ENCODE peak calls at places on chromosomes 11 and 22, in nine cellular contexts. C is activated T-cell treated with anti-CD3 and anti-CD28 coated beads, Interleukin-2, amount 50 U/mL, for 1 hour; P is endothelial cell of umbilical vein; L is astrocyte of the cerebellum; J is substantia nigra; Y is NCI-H1092; H is stimulated activated naive CD4-positive, alpha-beta T cell treated with Interleukin-2 at 50 U/mL for 16 hours; V is GM12865; N is right lobe of liver. I is an unnamed sample.

GRCh38 chr22:18031670-18032454 is 7.5 kb upstream of the MICAL3 start:
- DNase-seq in C (no peak), P (no peak), L (peak; percentile 78), J (no peak), Y (no peak), H (no peak), V (no peak), N (no peak), I (no peak)

GRCh38 chr11:2788751-2789140 is 89.0 kb upstream of the KCNQ1OT1 start:
- DNase-seq in C (peak; percentile 13), P (no peak), L (no peak), J (no peak), Y (no peak), H (no peak), V (no peak), N (no peak), I (no peak)

GRCh38 chr11:73907191-73907590 is 30.4 kb downstream of the PAAF1 start:
- DNase-seq in C (no peak), P (no peak), L (no peak), J (no peak), Y (no peak), H (peak; percentile 4), V (peak; percentile 1), N (no peak), I (no peak)

GRCh38 chr22:41128606-41129005 is 36.2 kb downstream of the EP300 start:
- DNase-seq in C (no peak), P (no peak), L (no peak), J (no peak), Y (no peak), H (no peak), V (no peak), N (no peak), I (no peak)

GRCh38 chr22:46674367-46674781 is 54.2 kb downstream of the GRAMD4 start:
- DNase-seq in C (peak; percentile 93), P (peak; percentile 36), L (no peak), J (peak; percentile 30), Y (no peak), H (peak; percentile 92), V (peak; percentile 41), N (no peak), I (no peak)

GRCh38 chr11:12723410-12724297 is 49.4 kb downstream of the TEAD1 start:
- DNase-seq in C (no peak), P (peak; percentile 39), L (no peak), J (no peak), Y (no peak), H (no peak), V (no peak), N (no peak), I (no peak)

GRCh38 chr11:66546368-66546965 is at the start of gene ACTN3:
- DNase-seq in C (no peak), P (no peak), L (no peak), J (no peak), Y (no peak), H (no peak), V (peak; percentile 32), N (no peak), I (no peak)

GRCh38 chr11:111123463-111124398 is 121.8 kb upstream of the POU2AF2 start:
- DNase-seq in C (no peak), P (no peak), L (no peak), J (no peak), Y (no peak), H (no peak), V (no peak), N (no peak), I (no peak)

GRCh38 chr11:120546312-120547205 is 35.0 kb downstream of the GRIK4 start:
- DNase-seq in C (no peak), P (peak; percentile 44), L (peak; percentile 91), J (no peak), Y (no peak), H (no peak), V (no peak), N (no peak), I (no peak)

GRCh38 chr11:114036156-114036811 is 23.2 kb upstream of the ZBTB16 start:
- DNase-seq in C (peak; percentile 66), P (peak; percentile 73), L (peak; percentile 29), J (peak; percentile 71), Y (peak; percentile 52), H (peak; percentile 41), V (peak; percentile 24), N (peak; percentile 87), I (no peak)

GRCh38 chr11:45930031-45930794 is 7.8 kb downstream of the LARGE2 start:
- DNase-seq in C (no peak), P (no peak), L (no peak), J (peak; percentile 50), Y (peak; percentile 83), H (no peak), V (peak; percentile 96), N (peak; percentile 60), I (peak; percentile 64)

GRCh38 chr11:41714101-41714500 is 254.6 kb upstream of the LRRC4C start:
- DNase-seq in C (no peak), P (no peak), L (peak; percentile 3), J (no peak), Y (no peak), H (no peak), V (no peak), N (no peak), I (no peak)

GRCh38 chr11:93525601-93526000 is 17.6 kb downstream of the SMCO4 start:
- DNase-seq in C (no peak), P (no peak), L (no peak), J (no peak), Y (no peak), H (no peak), V (peak; percentile 67), N (no peak), I (no peak)

GRCh38 chr11:62614275-62614674 is 1.2 kb downstream of the ROM1 start:
- DNase-seq in C (no peak), P (no peak), L (no peak), J (no peak), Y (no peak), H (peak; percentile 45), V (no peak), N (no peak), I (no peak)

GRCh38 chr11:133650082-133650481 is 117.8 kb upstream of the OPCML start:
- DNase-seq in C (no peak), P (no peak), L (no peak), J (no peak), Y (no peak), H (no peak), V (no peak), N (no peak), I (no peak)

GRCh38 chr22:38262051-38262795 is 10.6 kb downstream of the TMEM184B start:
- DNase-seq in C (peak; percentile 54), P (peak; percentile 29), L (no peak), J (peak; percentile 68), Y (peak; percentile 4), H (peak; percentile 37), V (peak; percentile 83), N (peak; percentile 76), I (no peak)

GRCh38 chr22:48477031-48477721 is 1350.5 kb downstream of the BRD1 start:
- DNase-seq in C (no peak), P (no peak), L (no peak), J (peak; percentile 62), Y (no peak), H (no peak), V (no peak), N (peak; percentile 75), I (no peak)

GRCh38 chr22:37054078-37054440 is 2.5 kb downstream of the KCTD17 start:
- DNase-seq in C (no peak), P (no peak), L (no peak), J (no peak), Y (no peak), H (no peak), V (no peak), N (peak; percentile 52), I (no peak)

GRCh38 chr22:44383652-44384562 is 71.2 kb upstream of the SHISAL1 start:
- DNase-seq in C (no peak), P (no peak), L (no peak), J (no peak), Y (no peak), H (no peak), V (no peak), N (peak; percentile 89), I (no peak)

GRCh38 chr22:23106906-23107367 is 34.9 kb downstream of the RSPH14 start:
- DNase-seq in C (no peak), P (no peak), L (no peak), J (no peak), Y (peak; percentile 59), H (no peak), V (no peak), N (no peak), I (no peak)

GRCh38 chr11:132590554-132590953 is 941.7 kb downstream of the OPCML start:
- DNase-seq in C (no peak), P (no peak), L (no peak), J (no peak), Y (no peak), H (no peak), V (no peak), N (no peak), I (no peak)

GRCh38 chr11:10460611-10461275 is 5.7 kb downstream of the AMPD3 start:
- DNase-seq in C (no peak), P (no peak), L (no peak), J (no peak), Y (no peak), H (no peak), V (peak; percentile 43), N (no peak), I (no peak)

GRCh38 chr11:120172921-120173705 is 35.2 kb upstream of the TRIM29 start:
- DNase-seq in C (peak; percentile 5), P (no peak), L (no peak), J (no peak), Y (no peak), H (no peak), V (no peak), N (no peak), I (no peak)

GRCh38 chr11:30917859-30918478 is 331.8 kb upstream of the MPPED2 start:
- DNase-seq in C (no peak), P (peak; percentile 60), L (peak; percentile 45), J (peak; percentile 6), Y (peak; percentile 46), H (no peak), V (peak; percentile 55), N (no peak), I (peak; percentile 26)

GRCh38 chr11:106216281-106216680 is 138.8 kb downstream of the AASDHPPT start:
- DNase-seq in C (no peak), P (no peak), L (no peak), J (no peak), Y (no peak), H (no peak), V (no peak), N (no peak), I (no peak)

GRCh38 chr11:128194226-128194625 is 393.1 kb downstream of the ETS1 start:
- DNase-seq in C (no peak), P (peak; percentile 21), L (no peak), J (no peak), Y (no peak), H (no peak), V (no peak), N (no peak), I (no peak)

GRCh38 chr11:124475265-124475664 is 29.8 kb upstream of the OR8B8 start:
- DNase-seq in C (no peak), P (no peak), L (no peak), J (no peak), Y (no peak), H (no peak), V (no peak), N (no peak), I (no peak)